ENCODE peak calls at places on chromosomes 7 and 10, in seven cellular contexts. D, U, F, X, T, L and Y are unnamed samples.

GRCh38 chr7:5497158-5498103 is 73.8 kb upstream of the TNRC18 start:
- DNase-seq in L (no peak), F (no peak), U (no peak), X (no peak), T (no peak), D (no peak), Y (no peak)

GRCh38 chr10:69684020-69684980 is 54.3 kb downstream of the FAM241B start:
- DNase-seq in F (peak; percentile 37), D (peak; percentile 60), U (no peak), T (peak; percentile 70), X (peak; percentile 44), L (no peak), Y (no peak)

GRCh38 chr7:155517969-155518368 is 28.4 kb downstream of the CNPY1 start:
- DNase-seq in U (no peak), D (no peak), F (no peak), X (no peak), L (no peak), T (no peak), Y (no peak)

GRCh38 chr7:151126500-151127137 is 40.3 kb downstream of the AGAP3 start:
- DNase-seq in T (no peak), F (no peak), X (no peak), L (no peak), U (no peak), D (no peak), Y (no peak)

GRCh38 chr10:14750900-14751575 is 23.7 kb downstream of the FAM107B start:
- DNase-seq in T (no peak), X (no peak), U (no peak), F (no peak), L (no peak), D (no peak), Y (peak; percentile 10)

GRCh38 chr7:45867471-45867870 is 5.4 kb downstream of the CCDC201 start:
- DNase-seq in F (no peak), D (no peak), L (no peak), T (no peak), U (no peak), X (no peak), Y (no peak)

GRCh38 chr7:151247611-151248176 is 800 bp downstream of the SMARCD3 start:
- DNase-seq in D (no peak), U (no peak), X (no peak), L (no peak), T (no peak), F (peak; percentile 43), Y (peak; percentile 39)

GRCh38 chr10:124696446-124697392 is 47.5 kb downstream of the FAM53B start:
- DNase-seq in X (no peak), L (no peak), U (peak; percentile 83), F (no peak), T (no peak), D (no peak), Y (no peak)

GRCh38 chr7:155602156-155602555 is 42.3 kb upstream of the RBM33 start:
- DNase-seq in T (no peak), U (no peak), F (no peak), X (no peak), L (no peak), D (no peak), Y (no peak)

GRCh38 chr7:100576384-100576993 is 2.8 kb upstream of the SAP25 start:
- DNase-seq in F (no peak), X (peak; percentile 12), U (no peak), T (no peak), D (no peak), L (no peak), Y (no peak)

GRCh38 chr10:12333382-12334185 is 15.8 kb upstream of the CAMK1D start:
- DNase-seq in D (peak; percentile 52), X (no peak), L (no peak), F (peak; percentile 37), U (no peak), T (peak; percentile 99), Y (no peak)

GRCh38 chr10:51524041-51524440 is 175.4 kb downstream of the CSTF2T start:
- DNase-seq in U (no peak), F (no peak), D (no peak), T (no peak), L (no peak), X (no peak), Y (no peak)

GRCh38 chr10:23927926-23928325 is 281.0 kb upstream of the KIAA1217 start:
- DNase-seq in U (no peak), F (peak; percentile 23), T (no peak), X (no peak), L (no peak), D (no peak), Y (peak; percentile 27)

GRCh38 chr10:51156913-51157312 is 82.6 kb downstream of the PRKG1 start:
- DNase-seq in U (no peak), L (no peak), X (no peak), F (no peak), D (no peak), T (no peak), Y (no peak)

GRCh38 chr7:155780884-155781283 is 31.4 kb downstream of the SHH start:
- DNase-seq in L (no peak), U (no peak), T (no peak), X (no peak), D (no peak), F (no peak), Y (no peak)

GRCh38 chr10:33402748-33403147 is 68.3 kb upstream of the NRP1 start:
- DNase-seq in X (no peak), T (no peak), L (no peak), F (no peak), U (no peak), D (no peak), Y (no peak)

GRCh38 chr10:74021248-74022055 is 23.5 kb downstream of the VCL start:
- DNase-seq in U (no peak), T (peak; percentile 64), L (no peak), X (no peak), F (no peak), D (no peak), Y (no peak)

GRCh38 chr10:123683459-123683858 is 17.3 kb downstream of the GPR26 start:
- DNase-seq in L (no peak), X (no peak), U (no peak), D (no peak), F (no peak), T (no peak), Y (no peak)

GRCh38 chr7:155215576-155216325 is 81.9 kb upstream of the INSIG1 start:
- DNase-seq in F (no peak), U (no peak), D (no peak), T (no peak), L (no peak), X (no peak), Y (no peak)

GRCh38 chr7:155810607-155811559 is 1.4 kb downstream of the SHH start:
- DNase-seq in L (no peak), D (no peak), T (no peak), X (no peak), F (no peak), U (no peak), Y (no peak)

GRCh38 chr7:37730489-37730888 is 46.9 kb downstream of the GPR141 start:
- DNase-seq in L (no peak), X (no peak), F (no peak), U (no peak), D (no peak), T (no peak), Y (no peak)

GRCh38 chr7:138982204-138982623 is 1.0 kb upstream of the KIAA1549 start:
- DNase-seq in U (no peak), F (no peak), T (no peak), X (no peak), D (no peak), L (no peak), Y (no peak)

GRCh38 chr7:117673367-117673766 is 193.5 kb downstream of the CFTR start:
- DNase-seq in U (no peak), L (peak; percentile 7), F (no peak), X (peak; percentile 78), D (no peak), T (no peak), Y (peak; percentile 44)

GRCh38 chr10:5584895-5585516 is 60.2 kb downstream of the CALML3 start:
- DNase-seq in L (no peak), T (peak; percentile 93), X (peak; percentile 49), F (no peak), D (no peak), U (peak; percentile 71), Y (no peak)

GRCh38 chr7:33979807-33980355 is 74.5 kb downstream of the BMPER start:
- DNase-seq in U (no peak), F (no peak), T (peak; percentile 77), L (no peak), D (no peak), X (no peak), Y (no peak)

GRCh38 chr7:142833174-142834027 is 21.5 kb upstream of the EPHB6 start:
- DNase-seq in D (no peak), U (no peak), F (no peak), T (no peak), L (no peak), X (no peak), Y (no peak)

GRCh38 chr7:101953248-101953819 is 135.9 kb downstream of the CUX1 start:
- DNase-seq in U (no peak), X (no peak), D (peak; percentile 93), L (no peak), T (peak; percentile 27), F (no peak), Y (no peak)
- TF ChIP-seq CTCF in U (no peak), X (no peak), D (no peak), L (no peak), T (no peak), F (no peak), Y (no peak)

GRCh38 chr10:47029181-47029971 is 118.1 kb downstream of the PTPN20 start:
- DNase-seq in F (peak; percentile 7), T (no peak), L (no peak), D (no peak), U (no peak), X (peak; percentile 14), Y (no peak)

GRCh38 chr10:47033081-47033480 is 121.9 kb downstream of the PTPN20 start:
- DNase-seq in T (no peak), X (no peak), L (no peak), D (no peak), F (no peak), U (no peak), Y (no peak)

GRCh38 chr10:47030191-47030698 is 119.0 kb downstream of the PTPN20 start:
- DNase-seq in L (no peak), F (peak; percentile 14), X (peak; percentile 10), D (no peak), T (no peak), U (no peak), Y (no peak)

GRCh38 chr10:47031953-47032465 is 120.8 kb downstream of the PTPN20 start:
- DNase-seq in D (no peak), U (no peak), L (no peak), F (peak; percentile 11), T (no peak), X (peak; percentile 9), Y (no peak)

GRCh38 chr10:47031251-47031952 is 120.2 kb downstream of the PTPN20 start:
- DNase-seq in T (no peak), X (peak; percentile 47), U (no peak), F (peak; percentile 19), D (no peak), L (no peak), Y (no peak)
- TF ChIP-seq CTCF in T (no peak), X (peak; percentile 60), U (no peak), F (peak; percentile 6), D (no peak), L (peak; percentile 21), Y (no peak)

GRCh38 chr10:129332476-129332875 is 134.6 kb upstream of the MGMT start:
- DNase-seq in D (no peak), X (peak; percentile 75), L (peak; percentile 16), U (no peak), T (no peak), F (no peak), Y (no peak)
- TF ChIP-seq CTCF in D (peak; percentile 10), X (peak; percentile 89), L (peak; percentile 53), U (peak; percentile 44), T (no peak), F (peak; percentile 52), Y (peak; percentile 47)

GRCh38 chr10:130200156-130201042 is 64.2 kb downstream of the GLRX3 start:
- DNase-seq in L (no peak), D (no peak), T (no peak), X (no peak), F (no peak), U (no peak), Y (no peak)
- TF ChIP-seq CTCF in L (no peak), D (no peak), T (no peak), X (no peak), F (no peak), U (no peak), Y (no peak)